ENCODE peak calls at places on chromosomes 1 and 21, in six cellular contexts. E is upper lobe of left lung, C is A673, K is GM23338, U is suprapubic skin, M is transverse colon. R is an unnamed sample.

GRCh38 chr1:41245659-41246058 is 3.6 kb upstream of the SCMH1 start:
- DNase-seq in E (no peak), U (no peak), K (no peak), C (no peak), M (no peak), R (no peak)

GRCh38 chr1:246921481-246921880 is 10.3 kb downstream of the AHCTF1 start:
- DNase-seq in U (no peak), E (no peak), K (no peak), C (no peak), M (no peak), R (no peak)

GRCh38 chr1:202198360-202198711 is 4.7 kb downstream of the LGR6 start:
- DNase-seq in U (no peak), C (no peak), K (no peak), M (no peak), E (no peak), R (no peak)

GRCh38 chr1:238690415-238690814 is 696.0 kb upstream of the CHRM3 start:
- DNase-seq in E (no peak), M (no peak), K (no peak), U (no peak), C (no peak), R (no peak)

GRCh38 chr1:119893827-119894700 is 2.3 kb downstream of the ADAM30 start:
- DNase-seq in K (no peak), M (no peak), E (no peak), C (no peak), U (no peak), R (no peak)

GRCh38 chr1:165143437-165144065 is 213.0 kb downstream of the LMX1A start:
- DNase-seq in M (peak; percentile 35), C (peak; percentile 12), E (no peak), K (peak; percentile 62), U (no peak), R (no peak)

GRCh38 chr21:28712396-28712795 is 280.3 kb downstream of the LTN1 start:
- DNase-seq in U (no peak), M (no peak), E (no peak), C (no peak), K (no peak), R (no peak)

GRCh38 chr1:210598135-210598652 is 269.5 kb downstream of the HHAT start:
- DNase-seq in K (no peak), E (no peak), C (peak; percentile 58), U (no peak), M (peak; percentile 43), R (peak; percentile 80)

GRCh38 chr1:167518331-167518700 is at the start of gene CD247:
- DNase-seq in C (no peak), M (peak; percentile 29), U (no peak), E (no peak), K (no peak), R (no peak)

GRCh38 chr1:111814642-111815041 is 58.9 kb downstream of the DDX20 start:
- DNase-seq in C (no peak), K (no peak), E (no peak), U (no peak), M (no peak), R (no peak)

GRCh38 chr21:41848533-41848932 is 30.6 kb downstream of the PRDM15 start:
- DNase-seq in U (peak; percentile 28), E (no peak), M (no peak), K (no peak), C (no peak), R (no peak)

GRCh38 chr1:62318756-62319544 is at the start of gene KANK4:
- DNase-seq in E (peak; percentile 85), M (peak; percentile 45), K (peak; percentile 78), U (no peak), C (peak; percentile 17), R (no peak)

GRCh38 chr1:208593306-208594006 is 349.3 kb upstream of the PLXNA2 start:
- DNase-seq in M (no peak), K (no peak), U (no peak), E (no peak), C (no peak), R (no peak)

GRCh38 chr1:150309758-150310495 is 11.4 kb upstream of the PRPF3 start:
- DNase-seq in U (no peak), M (no peak), K (no peak), C (no peak), E (no peak), R (no peak)

GRCh38 chr1:32071758-32072621 is 749 bp upstream of the TMEM39B start:
- DNase-seq in U (no peak), E (no peak), C (no peak), M (no peak), K (peak; percentile 32), R (no peak)

GRCh38 chr21:46562964-46563607 is 41.8 kb downstream of the S100B start:
- DNase-seq in E (no peak), M (no peak), C (no peak), K (no peak), U (no peak), R (no peak)

GRCh38 chr1:20110679-20111078 is 8.7 kb downstream of the PLA2G2D start:
- DNase-seq in U (no peak), M (no peak), K (no peak), E (no peak), C (no peak), R (peak; percentile 84)

DNA sequence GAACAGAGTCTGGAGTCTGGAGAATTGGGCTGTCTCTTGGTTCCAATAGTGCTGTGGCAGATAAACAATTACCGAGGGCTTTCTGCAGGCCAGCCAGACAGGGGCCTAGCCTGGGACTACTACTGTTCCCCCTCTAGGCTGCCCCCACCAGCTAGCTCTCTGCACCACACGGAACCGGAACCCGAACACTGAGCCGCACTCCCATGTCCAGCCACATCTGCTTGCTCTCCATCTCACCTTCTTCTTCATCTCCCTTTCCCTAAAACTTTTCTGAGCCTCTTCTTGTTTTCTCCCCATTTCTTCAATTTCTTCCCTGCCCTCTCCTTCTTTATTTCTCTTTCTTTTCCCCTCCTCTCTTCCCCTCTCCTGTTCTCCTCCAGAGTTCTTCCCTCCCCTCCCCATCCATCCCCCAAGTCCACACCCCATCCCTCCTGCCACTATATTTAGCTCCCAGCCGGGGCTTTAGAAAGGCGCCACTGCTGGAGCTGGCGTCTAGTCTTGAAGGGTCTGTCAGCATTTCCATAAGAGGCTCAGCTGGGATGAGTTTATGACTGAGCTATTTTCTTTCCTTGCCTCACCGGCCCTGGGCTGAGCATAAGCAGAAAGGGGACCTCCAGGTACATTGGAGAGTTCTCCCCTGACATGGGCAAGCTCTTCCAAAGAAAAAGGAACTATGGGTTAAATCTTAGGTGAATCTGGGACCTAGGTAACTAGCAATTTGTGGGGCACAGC is 25.7 kb upstream of the ATP2B4 start:
- DNase-seq in U (no peak), M (no peak), C (no peak), E (no peak), K (no peak), R (no peak)
- H3K27ac ChIP-seq in U (no peak overlapping the region), M (no peak overlapping the region), C (no peak overlapping the region), E (no peak overlapping the region), K (no peak overlapping the region), R (no peak overlapping the region)

DNA sequence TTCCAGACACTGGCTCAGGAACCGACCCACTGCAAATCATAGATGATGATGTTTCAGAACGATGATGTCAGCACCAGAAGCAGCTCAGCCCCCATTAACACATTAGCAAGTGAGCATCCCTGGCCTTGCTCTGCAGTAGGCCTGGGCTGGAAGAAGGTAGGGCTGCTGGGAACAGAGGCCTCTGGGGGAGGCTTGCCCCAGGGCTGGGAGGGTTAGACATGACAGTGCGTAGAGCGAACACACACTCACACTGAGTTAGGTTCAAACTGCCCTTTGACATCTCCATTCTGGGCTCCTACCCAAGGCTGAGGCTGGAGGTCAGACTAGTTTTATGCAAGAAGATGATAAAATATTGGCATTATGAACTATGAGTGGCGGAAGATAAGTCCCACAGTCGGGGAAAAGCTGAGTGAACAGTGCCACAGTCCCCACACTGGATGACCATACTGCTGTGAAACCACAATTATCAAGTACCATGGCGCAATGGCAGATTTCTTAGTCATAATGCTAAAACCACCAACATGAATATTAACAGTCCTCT is 91.1 kb downstream of the DMRTB1 start:
- DNase-seq in U (peak; percentile 37), C (no peak), E (no peak), K (no peak), M (peak; percentile 1), R (no peak)
- H3K27ac ChIP-seq in U (no peak overlapping the region), C (no peak overlapping the region), E (peak overlapping the region; percentile 37), K (no peak overlapping the region), M (no peak overlapping the region), R (no peak overlapping the region)

GRCh38 chr1:2303781-2304180 is 75.7 kb downstream of the SKI start:
- DNase-seq in M (no peak), C (no peak), K (no peak), E (peak; percentile 81), U (no peak), R (no peak)

GRCh38 chr1:2303016-2303775 is 75.1 kb downstream of the SKI start:
- DNase-seq in U (no peak), M (no peak), K (no peak), C (no peak), E (peak; percentile 64), R (no peak)

GRCh38 chr1:2304282-2304681 is 76.2 kb downstream of the SKI start:
- DNase-seq in U (no peak), K (no peak), M (no peak), C (no peak), E (peak; percentile 74), R (no peak)

GRCh38 chr1:2306151-2306978 is 78.2 kb downstream of the SKI start:
- DNase-seq in M (no peak), K (no peak), E (peak; percentile 83), C (peak; percentile 77), U (no peak), R (no peak)

DNA sequence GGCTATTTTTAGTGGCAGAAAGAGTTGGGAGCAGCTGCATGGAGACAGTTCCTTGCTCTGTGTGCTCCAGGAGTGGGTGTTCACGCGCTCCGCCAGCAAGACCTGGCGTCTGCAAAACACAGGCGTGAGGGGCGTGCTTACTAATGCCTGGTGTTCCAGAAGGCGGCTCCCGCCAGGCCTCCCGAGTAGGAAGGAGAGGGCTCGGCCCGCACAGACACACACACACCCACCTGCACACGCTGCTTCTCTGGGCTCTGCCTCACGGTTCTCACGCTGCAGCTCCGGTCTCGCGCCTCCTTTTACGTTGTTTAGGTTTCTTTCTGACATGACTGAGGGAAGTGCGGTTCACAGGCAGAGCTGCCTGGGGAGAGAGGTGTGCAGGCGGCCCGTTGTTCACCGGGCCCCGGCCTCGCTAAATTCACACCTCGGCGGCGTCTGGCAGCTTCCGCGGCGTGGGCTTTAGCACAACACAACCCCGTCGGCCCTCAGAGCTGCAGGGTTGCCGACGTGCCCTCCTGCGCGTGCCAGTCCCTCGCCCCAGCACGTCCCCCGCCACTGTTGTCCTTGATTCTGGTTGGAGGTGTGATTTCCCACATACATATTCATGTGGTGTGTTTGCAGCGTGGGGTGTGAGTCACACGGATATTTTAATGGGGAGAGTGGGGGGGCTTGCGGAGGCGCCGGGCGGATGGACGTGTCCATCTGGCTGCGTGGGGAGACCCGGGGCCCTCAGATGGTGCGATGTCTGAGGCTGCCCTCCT is 77.0 kb downstream of the SKI start:
- DNase-seq in U (no peak), K (no peak), E (peak; percentile 78), C (no peak), M (no peak), R (no peak)
- H3K27ac ChIP-seq in U (no peak overlapping the region), K (peak overlapping the region; percentile 19), E (no peak overlapping the region), C (peak overlapping the region; percentile 54), M (peak overlapping the region; percentile 18), R (no peak overlapping the region)

DNA sequence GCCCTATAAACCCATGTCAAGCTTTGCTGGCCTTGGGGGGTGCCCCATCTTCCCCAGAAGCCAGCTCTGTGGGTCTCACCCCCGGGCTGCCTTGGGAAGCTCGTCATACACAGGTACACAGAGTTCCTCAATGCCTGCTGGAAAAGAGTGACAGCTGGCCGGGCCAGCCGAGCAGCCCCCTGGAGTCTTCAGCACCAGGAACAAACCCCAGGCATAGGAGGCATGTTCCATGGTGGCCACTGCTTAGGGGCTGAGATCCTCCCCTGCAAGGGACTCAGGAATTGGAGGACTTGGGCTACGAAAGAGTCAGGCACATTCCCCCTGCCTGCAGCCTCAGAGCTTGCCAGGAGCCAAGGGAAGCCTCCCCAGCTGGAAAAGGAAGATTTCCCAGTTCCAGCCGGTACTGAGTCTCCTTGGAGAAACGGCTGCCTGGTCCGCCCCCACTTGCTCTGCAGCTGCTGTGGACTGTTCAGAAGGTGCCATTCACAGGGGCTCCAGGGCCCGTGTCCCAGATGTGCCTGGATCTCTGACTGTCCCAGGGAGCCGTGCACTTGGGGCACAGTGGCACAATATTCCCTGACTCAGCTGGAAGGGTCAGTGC is 89.5 kb downstream of the STUM start:
- DNase-seq in U (peak; percentile 77), E (peak; percentile 59), K (no peak), C (no peak), M (peak; percentile 10), R (no peak)
- H3K27ac ChIP-seq in U (peak overlapping the region; percentile 49), E (peak overlapping the region; percentile 35), K (no peak overlapping the region), C (no peak overlapping the region), M (peak overlapping the region; percentile 72), R (no peak overlapping the region)